ENCODE peak calls at places on chromosome 17, in five cellular contexts. W is A549, B is GM12878, Y is GM23338, I is K562. U is an unnamed sample.

GRCh38 chr17:17849147-17849820 is 12.5 kb upstream of the SREBF1 start:
- DNase-seq in I (peak), W (no peak), B (peak), Y (no peak), U (peak)

GRCh38 chr17:4463818-4464501 is 30.2 kb downstream of the SPNS3 start:
- DNase-seq in I (no peak), Y (no peak), B (no peak), W (no peak), U (no peak)

GRCh38 chr17:31390426-31390747 is 1.1 kb upstream of the RAB11FIP4 start:
- DNase-seq in W (no peak), I (no peak), Y (no peak), B (no peak), U (no peak)

GRCh38 chr17:79875511-79875910 is 36.3 kb upstream of the CBX4 start:
- DNase-seq in W (no peak), I (no peak), B (no peak), Y (no peak), U (no peak)

GRCh38 chr17:8846768-8847211 is 20.7 kb downstream of the PIK3R6 start:
- DNase-seq in Y (peak), W (no peak), B (no peak), I (peak), U (peak)

GRCh38 chr17:68198931-68199836 is 48.7 kb upstream of the AMZ2 start:
- DNase-seq in Y (peak), W (peak), B (no peak), I (no peak), U (no peak)

GRCh38 chr17:41026668-41027471 is at the start of gene KRTAP1-5:
- DNase-seq in W (no peak), B (no peak), I (no peak), Y (no peak), U (no peak)

GRCh38 chr17:8117980-8118768 is at the start of gene ALOXE3:
- DNase-seq in Y (peak), B (no peak), W (peak), I (peak), U (peak)

GRCh38 chr17:1170739-1171138 is 9.0 kb downstream of the ABR start:
- DNase-seq in I (no peak), W (no peak), Y (peak), B (no peak), U (no peak)

GRCh38 chr17:28950017-28950751 is 1.1 kb downstream of the PHF12 start:
- DNase-seq in I (peak), B (no peak), Y (peak), W (peak), U (peak)

GRCh38 chr17:80141463-80142165 is 5.3 kb downstream of the EIF4A3 start:
- DNase-seq in I (no peak), Y (no peak), W (no peak), B (no peak), U (no peak)

GRCh38 chr17:28834420-28834819 is 8.2 kb downstream of the FAM222B start:
- DNase-seq in W (no peak), Y (no peak), I (no peak), B (no peak), U (no peak)

GRCh38 chr17:41784207-41784744 is 2.2 kb downstream of the JUP start:
- DNase-seq in B (no peak), W (peak), I (peak), Y (peak), U (no peak)

GRCh38 chr17:70307430-70307829 is 138.1 kb downstream of the KCNJ2 start:
- DNase-seq in W (no peak), B (no peak), I (no peak), Y (no peak), U (no peak)

GRCh38 chr17:76268991-76269981 is 4.1 kb downstream of the UBALD2 start:
- DNase-seq in I (peak), Y (peak), B (no peak), W (no peak), U (no peak)

GRCh38 chr17:39746145-39746461 is 8.4 kb downstream of the GRB7 start:
- DNase-seq in Y (no peak), B (no peak), W (no peak), I (no peak), U (no peak)

GRCh38 chr17:38713456-38713855 is 8.4 kb downstream of the MLLT6 start:
- DNase-seq in W (no peak), Y (peak), B (no peak), I (no peak), U (no peak)

GRCh38 chr17:63967953-63968352 is 4.8 kb downstream of the SCN4A start:
- DNase-seq in W (no peak), Y (no peak), I (no peak), B (no peak), U (no peak)

GRCh38 chr17:62921837-62922236 is 44.2 kb upstream of the TANC2 start:
- DNase-seq in B (no peak), I (no peak), Y (no peak), W (no peak), U (no peak)

GRCh38 chr17:57966246-57966645 is 11.0 kb upstream of the CUEDC1 start:
- DNase-seq in W (no peak), B (no peak), Y (no peak), I (no peak), U (no peak)

GRCh38 chr17:55308613-55309332 is 44.0 kb downstream of the HLF start:
- DNase-seq in W (no peak), Y (no peak), I (no peak), B (no peak), U (no peak)

GRCh38 chr17:79305831-79306687 is 231.4 kb downstream of the ENGASE start:
- DNase-seq in B (no peak), I (peak), Y (no peak), W (no peak), U (no peak)

GRCh38 chr17:28704219-28704858 is 7.3 kb downstream of the PROCA1 start:
- DNase-seq in W (no peak), Y (no peak), I (no peak), B (no peak), U (no peak)

GRCh38 chr17:47896672-47897490 is 845 bp downstream of the SP2 start:
- DNase-seq in I (no peak), Y (no peak), W (no peak), B (no peak), U (no peak)

GRCh38 chr17:78923660-78924453 is 1.3 kb downstream of the TIMP2 start:
- DNase-seq in I (peak), W (peak), Y (peak), B (no peak), U (no peak)

GRCh38 chr17:924711-925480 is 54.7 kb downstream of the NXN start:
- DNase-seq in I (no peak), Y (peak), W (no peak), B (no peak), U (no peak)

GRCh38 chr17:68763551-68763950 is 162.4 kb upstream of the FAM20A start:
- DNase-seq in B (no peak), W (no peak), I (no peak), Y (no peak), U (no peak)

GRCh38 chr17:37327341-37328090 is 48.3 kb upstream of the C17orf78 start:
- DNase-seq in B (no peak), Y (no peak), W (no peak), I (no peak), U (no peak)

GRCh38 chr17:73600103-73600871 is 44.0 kb downstream of the SDK2 start:
- DNase-seq in B (no peak), W (no peak), I (no peak), Y (no peak), U (no peak)

GRCh38 chr17:68016838-68017237 is 18.7 kb upstream of the KPNA2 start:
- DNase-seq in W (no peak), B (no peak), I (no peak), Y (no peak), U (no peak)

GRCh38 chr17:73901661-73902415 is 257.6 kb upstream of the SDK2 start:
- DNase-seq in Y (peak), I (no peak), B (no peak), W (no peak), U (no peak)

GRCh38 chr17:79188048-79188447 is 113.4 kb downstream of the ENGASE start:
- DNase-seq in B (no peak), Y (peak), W (peak), I (peak), U (no peak)

GRCh38 chr17:32995416-32995815 is 3.8 kb downstream of the SPACA3 start:
- DNase-seq in Y (no peak), W (no peak), B (no peak), I (no peak), U (no peak)

GRCh38 chr17:74963656-74964055 is 8.9 kb downstream of the HID1 start:
- DNase-seq in B (no peak), W (no peak), I (no peak), Y (peak), U (no peak)

GRCh38 chr17:76567634-76568432 is 17.8 kb downstream of the ST6GALNAC2 start:
- DNase-seq in Y (peak), I (peak), W (no peak), B (no peak), U (peak)

GRCh38 chr17:68054296-68054900 is 18.9 kb downstream of the KPNA2 start:
- DNase-seq in Y (no peak), B (no peak), I (no peak), W (no peak), U (no peak)

GRCh38 chr17:6772016-6772415 is 4.0 kb upstream of the FBXO39 start:
- DNase-seq in I (no peak), W (no peak), Y (no peak), B (no peak), U (no peak)

GRCh38 chr17:68592004-68592403 is 9.2 kb downstream of the FAM20A start:
- DNase-seq in W (no peak), B (no peak), Y (no peak), I (no peak), U (no peak)

GRCh38 chr17:28402224-28402630 is 3.8 kb downstream of the SLC46A1 start:
- DNase-seq in B (no peak), W (no peak), Y (peak), I (no peak), U (no peak)

GRCh38 chr17:17198281-17198680 is 7.9 kb downstream of the PLD6 start:
- DNase-seq in B (no peak), W (no peak), Y (no peak), I (no peak), U (no peak)

GRCh38 chr17:59521465-59522126 is 43.8 kb upstream of the DHX40 start:
- DNase-seq in B (peak), I (peak), Y (peak), W (peak), U (peak)
- TF ChIP-seq JUNB in B (no peak), I (no peak), Y (no peak), W (no peak), U (no peak)

GRCh38 chr17:44948315-44948795 is 782 bp upstream of the KIF18B start:
- DNase-seq in W (no peak), Y (no peak), B (no peak), I (no peak), U (no peak)

GRCh38 chr17:44941712-44942331 is 5.8 kb downstream of the KIF18B start:
- DNase-seq in W (peak), Y (no peak), B (no peak), I (no peak), U (no peak)

GRCh38 chr17:44952946-44953475 is 5.4 kb upstream of the KIF18B start:
- DNase-seq in Y (peak), B (no peak), W (no peak), I (no peak), U (no peak)

GRCh38 chr17:44942456-44942855 is 5.1 kb downstream of the KIF18B start:
- DNase-seq in B (no peak), I (no peak), Y (no peak), W (no peak), U (no peak)

DNA sequence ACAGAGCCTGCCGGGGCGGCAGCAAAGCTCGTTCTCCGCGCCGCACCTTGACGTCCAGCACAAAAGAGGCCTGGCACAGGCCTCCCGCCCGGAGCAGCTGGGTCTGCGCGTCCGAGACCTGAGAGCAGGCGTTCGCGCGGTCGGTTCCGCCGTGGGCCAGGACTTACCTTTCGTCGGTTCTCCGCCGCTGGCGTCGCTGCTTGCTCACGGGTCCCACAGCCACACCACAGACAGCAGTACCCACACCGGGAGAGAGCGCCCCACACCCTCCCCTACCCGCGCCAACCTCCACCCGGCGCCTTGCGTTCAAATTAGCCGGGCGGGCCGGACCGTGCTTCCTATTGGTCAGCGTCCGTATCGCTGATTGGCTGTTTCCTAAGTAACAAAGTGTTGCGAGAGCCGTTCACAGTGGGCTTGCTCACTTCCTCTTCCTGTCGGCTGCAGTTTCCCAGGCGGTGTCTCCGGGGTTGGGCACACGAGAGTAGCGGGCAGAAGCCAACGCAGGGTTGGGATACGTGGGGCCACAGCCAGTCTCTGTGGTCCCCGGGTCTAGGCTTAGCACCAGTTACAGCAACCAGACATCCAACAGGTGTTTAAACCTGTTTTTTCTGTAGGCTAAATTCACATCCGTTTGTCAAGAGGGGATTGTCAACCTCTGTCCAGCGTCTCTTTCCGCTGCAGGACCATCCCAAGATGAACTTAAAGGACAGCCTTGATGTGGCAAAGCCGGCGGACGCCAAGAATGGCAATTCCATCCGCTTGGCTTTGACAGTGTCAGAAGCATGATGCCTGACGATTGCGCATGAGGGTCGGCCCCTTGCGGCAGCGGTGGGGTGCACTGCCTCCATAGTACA is at the start of gene KIF18B:
- DNase-seq in B (peak), W (peak), I (peak), Y (peak), U (peak)
- TF ChIP-seq CTCF in B (no peak), W (no peak), I (no peak), Y (no peak), U (peak)

GRCh38 chr17:12178644-12179330 is 158.1 kb downstream of the MAP2K4 start:
- DNase-seq in I (no peak), W (no peak), Y (no peak), B (no peak), U (no peak)

DNA sequence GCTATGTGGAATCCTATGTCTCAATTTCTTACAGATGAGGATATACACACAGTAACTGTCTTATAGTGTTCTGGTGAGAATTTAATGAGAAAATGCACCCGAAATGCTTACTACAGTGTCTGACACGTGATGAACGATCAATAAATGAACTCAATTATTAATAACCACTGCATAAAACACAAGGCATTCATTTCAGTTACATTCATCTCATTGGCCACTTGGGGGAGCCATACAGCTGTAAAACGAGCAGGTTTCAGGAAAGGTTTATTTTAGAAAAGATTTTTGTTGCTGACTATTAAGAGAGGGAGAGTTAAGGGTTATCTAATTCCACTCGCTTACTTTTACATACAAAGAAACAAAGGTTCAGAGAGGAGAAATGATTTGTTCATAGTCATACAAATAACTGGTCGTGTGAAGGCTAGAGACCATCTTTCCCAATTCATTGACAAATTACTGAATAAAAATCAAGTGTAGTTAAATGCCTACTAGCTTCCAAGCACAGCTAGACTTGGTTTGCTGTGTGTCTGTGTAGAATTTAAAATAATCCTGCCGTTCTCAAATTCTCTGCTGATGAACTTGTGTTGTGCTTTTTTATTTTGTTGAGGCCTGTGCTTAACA is 160.1 kb downstream of the MAP2K4 start:
- DNase-seq in Y (peak), I (peak), B (peak), W (peak), U (peak)
- TF ChIP-seq JUNB in Y (no peak), I (no peak), B (no peak), W (no peak), U (no peak)

GRCh38 chr17:77644981-77645380 is 313.5 kb upstream of the TNRC6C start:
- DNase-seq in Y (peak), I (peak), W (no peak), B (no peak), U (no peak)
- TF ChIP-seq CTCF in Y (peak), I (no peak), W (no peak), B (no peak), U (no peak)

GRCh38 chr17:30113213-30113612 is 3.4 kb upstream of the NSRP1 start:
- DNase-seq in W (no peak), I (no peak), Y (no peak), B (peak), U (peak)
- TF ChIP-seq JUNB in W (no peak), I (no peak), Y (no peak), B (no peak), U (no peak)

GRCh38 chr17:18951941-18952842 is at the start of gene SLC5A10:
- DNase-seq in W (peak), I (no peak), Y (peak), B (no peak), U (peak)
- TF ChIP-seq CTCF in W (no peak), I (peak), Y (peak), B (peak), U (peak)

U was measured in HepG2.